ENCODE peak calls at places on chromosomes 11 and 22, in four cellular contexts. O is sigmoid colon, I is right lobe of liver, C is cardiac muscle cell. X is an unnamed sample. For H3K4me1 and H3K27me3, the result is how much of the 10 kb centered on the place peaks cover.

GRCh38 chr22:49276567-49276966 is 551.1 kb downstream of the BRD1 start:
- DNase-seq in C (no peak), O (no peak), I (no peak), X (no peak)

GRCh38 chr22:41178425-41178975 is 26.6 kb upstream of the L3MBTL2 start:
- DNase-seq in C (no peak), O (peak), I (peak), X (peak)

GRCh38 chr11:4658629-4659453 is 15.1 kb downstream of the OR51E1 start:
- DNase-seq in I (no peak), O (no peak), C (no peak), X (no peak)

GRCh38 chr11:63142459-63142858 is 1.6 kb downstream of the SLC22A24 start:
- DNase-seq in C (no peak), I (no peak), O (no peak), X (no peak)

GRCh38 chr11:122690801-122691649 is 35.5 kb downstream of the UBASH3B start:
- DNase-seq in O (no peak), I (no peak), C (peak), X (no peak)

GRCh38 chr22:36913431-36914382 is at the start of gene CSF2RB:
- DNase-seq in I (no peak), O (peak), C (peak), X (no peak)

GRCh38 chr22:24059121-24059520 is 48.0 kb downstream of the CABIN1 start:
- DNase-seq in I (no peak), C (peak), O (no peak), X (no peak)

GRCh38 chr22:46612904-46613605 is 7.1 kb upstream of the GRAMD4 start:
- DNase-seq in O (no peak), I (no peak), C (no peak), X (no peak)

GRCh38 chr11:70099578-70100282 is 21.6 kb downstream of the ANO1 start:
- DNase-seq in I (no peak), O (no peak), C (peak), X (no peak)

GRCh38 chr22:42813501-42813900 is 43.6 kb downstream of the ARFGAP3 start:
- DNase-seq in C (no peak), O (no peak), I (no peak), X (no peak)

GRCh38 chr22:37521236-37521739 is 2.1 kb upstream of the CARD10 start:
- DNase-seq in O (no peak), I (peak), C (no peak), X (no peak)

GRCh38 chr11:57761301-57762234 is at the start of gene CTNND1:
- DNase-seq in O (peak), I (peak), C (peak), X (peak)

GRCh38 chr22:18997306-18997924 is 61.3 kb upstream of the PRODH start:
- DNase-seq in C (no peak), I (no peak), O (no peak), X (no peak)

GRCh38 chr11:88231894-88232482 is 56.7 kb upstream of the RAB38 start:
- DNase-seq in O (no peak), I (no peak), C (peak), X (no peak)

GRCh38 chr11:111336062-111336461 is 37.7 kb downstream of the POU2AF3 start:
- DNase-seq in I (no peak), O (no peak), C (no peak), X (no peak)

GRCh38 chr22:30481711-30482110 is 9.9 kb upstream of the SEC14L3 start:
- DNase-seq in C (peak), O (no peak), I (no peak), X (no peak)

GRCh38 chr11:101430236-101430635 is 153.6 kb downstream of the TRPC6 start:
- DNase-seq in O (no peak), I (no peak), C (no peak), X (no peak)

GRCh38 chr11:120141144-120142071 is 3.5 kb upstream of the TRIM29 start:
- DNase-seq in I (no peak), C (no peak), O (no peak), X (no peak)

GRCh38 chr11:17765381-17766359 is 31.1 kb downstream of the KCNC1 start:
- DNase-seq in C (no peak), O (no peak), I (no peak), X (no peak)

GRCh38 chr22:29790061-29790460 is 22.9 kb downstream of the UQCR10 start:
- DNase-seq in I (no peak), O (no peak), C (no peak), X (no peak)

GRCh38 chr22:33328789-33329296 is 270.7 kb upstream of the SYN3 start:
- DNase-seq in C (peak), O (no peak), I (no peak), X (no peak)

GRCh38 chr11:68954970-68955958 is 25.5 kb downstream of the MRGPRD start:
- DNase-seq in I (no peak), C (peak), O (peak), X (no peak)

GRCh38 chr22:46746192-46746591 is 8.1 kb upstream of the CERK start:
- DNase-seq in I (no peak), O (no peak), C (no peak), X (no peak)

GRCh38 chr22:38802671-38803121 is 8.8 kb upstream of the DNAL4 start:
- DNase-seq in C (peak), I (no peak), O (peak), X (peak)

GRCh38 chr11:26286472-26287066 is 45.4 kb upstream of the ANO3 start:
- DNase-seq in I (no peak), C (peak), O (no peak), X (no peak)

GRCh38 chr11:60265373-60266214 is 14.9 kb upstream of the MS4A4A start:
- DNase-seq in I (no peak), C (peak), O (no peak), X (no peak)

GRCh38 chr11:67483901-67484665 is 1.3 kb downstream of the AIP start:
- DNase-seq in C (no peak), O (no peak), I (no peak), X (no peak)

DNA sequence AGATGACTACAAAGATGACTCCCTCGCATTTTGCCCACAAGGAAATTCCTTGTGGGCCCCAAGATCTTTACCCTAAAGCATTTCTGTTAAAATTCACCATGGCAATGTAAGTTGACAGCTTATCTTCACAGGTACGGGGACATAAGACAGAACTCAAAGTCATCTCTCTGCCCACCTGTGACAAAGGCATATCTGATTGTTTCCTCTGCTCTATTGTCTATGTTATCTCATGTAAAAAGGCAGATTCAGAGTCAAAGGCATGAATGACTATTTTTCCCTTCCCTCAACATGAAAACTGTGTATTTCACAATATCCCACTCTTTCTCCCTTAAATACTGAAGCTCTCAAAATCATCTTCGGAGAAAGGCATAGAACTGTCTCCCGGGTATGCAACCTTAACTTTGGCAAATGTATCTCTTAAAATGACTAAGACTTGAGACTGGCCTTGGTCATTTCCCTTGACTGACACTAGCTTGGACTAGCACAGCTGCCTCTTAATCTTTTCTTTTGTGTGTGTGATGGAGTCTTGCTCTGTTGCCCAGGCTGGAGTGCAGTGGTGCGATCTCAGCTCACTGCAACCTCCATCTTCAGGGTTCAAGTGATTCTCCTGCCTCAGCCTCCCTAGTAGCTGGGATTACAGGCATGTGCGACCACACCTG is 103.2 kb downstream of the MICAL3 start:
- DNase-seq in C (peak), I (no peak), O (no peak), X (no peak)
- H3K4me1 ChIP-seq in C (half or more), I (under half), O (half or more), X (half or more)

GRCh38 chr11:124841765-124842700 is 23.2 kb upstream of the ROBO3 start:
- DNase-seq in I (no peak), C (no peak), O (no peak), X (no peak)
- H3K27me3 ChIP-seq in I (under half), C (half or more), O (half or more), X (half or more)

GRCh38 chr22:48099671-48100070 is 1337.2 kb downstream of the TBC1D22A start:
- DNase-seq in O (peak), I (no peak), C (no peak), X (no peak)
- H3K27ac ChIP-seq in O (no peak), I (no peak), C (no peak), X (no peak)

DNA sequence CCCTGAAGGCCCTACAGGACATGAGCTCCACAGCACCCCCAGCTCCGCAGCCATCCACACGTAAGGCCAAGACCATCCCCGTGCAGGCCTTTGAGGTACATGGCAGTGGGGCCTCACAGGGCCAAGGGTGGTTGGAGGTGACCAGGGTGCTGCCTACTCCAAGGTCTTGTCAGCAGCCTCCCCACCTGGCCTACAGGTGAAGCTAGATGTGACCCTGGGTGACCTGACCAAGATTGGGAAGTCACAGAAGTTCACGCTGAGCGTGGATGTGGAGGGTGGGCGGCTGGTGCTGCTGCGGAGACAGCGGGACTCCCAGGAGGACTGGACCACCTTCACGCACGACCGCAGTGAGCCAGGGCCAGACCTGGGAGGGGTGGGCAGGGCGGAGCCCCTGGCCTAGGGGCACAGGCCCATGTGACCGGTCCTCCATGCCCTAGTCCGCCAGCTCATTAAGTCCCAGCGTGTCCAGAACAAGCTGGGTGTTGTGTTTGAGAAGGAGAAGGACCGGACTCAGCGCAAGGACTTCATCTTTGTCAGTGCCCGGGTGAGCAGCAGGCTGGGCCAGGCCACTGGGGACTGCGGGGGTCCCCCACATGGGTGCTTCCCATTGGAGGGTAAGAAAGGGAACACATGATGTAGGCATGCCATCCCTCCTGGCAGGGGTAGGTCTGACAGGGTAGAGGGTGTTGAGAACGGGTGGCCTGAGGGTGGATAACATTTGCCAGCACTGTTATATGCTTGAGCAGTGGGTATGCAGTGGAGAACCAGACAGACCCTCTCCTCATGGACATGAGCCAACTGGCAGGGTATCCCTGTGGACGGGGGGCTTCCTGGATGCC is 5.6 kb downstream of the INPPL1 start:
- DNase-seq in C (no peak), I (no peak), O (no peak), X (no peak)
- H3K4me1 ChIP-seq in C (under half), I (under half), O (under half), X (under half)

GRCh38 chr11:2482199-2482598 is 37.4 kb downstream of the KCNQ1 start:
- DNase-seq in O (no peak), C (no peak), I (no peak), X (no peak)
- H3K27me3 ChIP-seq in O (under half), C (under half), I (under half), X (under half)

DNA sequence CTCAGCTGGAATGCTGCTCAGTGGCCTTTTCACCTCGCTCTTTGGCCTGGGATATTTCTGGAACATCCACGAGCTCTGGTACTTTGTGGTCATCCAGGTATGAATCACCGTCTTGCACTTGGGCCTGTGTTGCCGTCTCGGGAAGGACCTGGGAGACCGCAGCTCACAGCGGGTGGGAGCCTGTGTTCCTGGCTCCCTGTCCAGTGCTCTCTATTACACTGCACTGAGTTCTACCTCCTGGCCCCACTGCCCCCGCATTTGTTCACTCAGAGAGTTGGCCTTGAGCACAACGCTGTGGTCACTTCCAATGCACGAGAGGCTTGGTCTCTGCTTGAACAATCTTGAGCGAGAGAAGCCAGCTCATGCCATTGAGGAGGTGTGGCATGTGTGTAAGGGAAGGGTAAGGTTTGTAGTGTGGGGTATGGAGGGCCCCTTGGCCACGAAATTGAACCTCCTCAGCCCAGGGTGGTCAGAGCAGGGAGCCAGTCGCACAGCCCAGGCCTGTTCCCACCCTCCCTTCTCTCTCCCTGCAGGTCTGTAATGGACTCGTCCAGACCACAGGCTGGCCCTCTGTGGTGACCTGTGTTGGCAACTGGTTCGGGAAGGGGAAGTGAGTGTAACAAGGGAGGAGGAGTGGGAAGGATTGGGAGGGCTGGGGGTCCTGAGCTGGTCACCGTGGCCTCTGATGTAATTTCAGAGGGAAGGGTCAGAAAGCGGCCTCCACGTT is 16.2 kb downstream of the SLC37A2 start:
- DNase-seq in I (no peak), O (no peak), C (no peak), X (no peak)
- H3K27ac ChIP-seq in I (no peak), O (no peak), C (no peak), X (no peak)

DNA sequence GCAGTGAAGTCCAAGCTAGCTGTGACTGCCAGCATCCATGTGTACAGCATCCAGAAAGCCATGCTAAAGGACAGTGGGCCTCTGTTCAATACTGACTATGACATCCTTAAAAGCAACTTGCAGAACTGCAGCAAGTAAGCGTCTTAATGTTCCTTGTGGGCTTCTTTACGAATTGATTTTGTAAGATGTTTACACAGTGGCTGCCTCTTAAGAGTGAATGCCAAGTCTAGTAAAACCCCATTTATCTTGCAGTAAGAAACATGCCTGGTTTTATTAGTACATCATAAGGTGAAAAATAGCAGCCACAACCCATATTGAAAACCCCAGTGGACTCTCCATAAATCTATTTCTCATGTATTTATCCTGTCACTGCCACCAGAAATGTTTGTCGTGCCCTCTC is 20.5 kb downstream of the POLD3 start:
- DNase-seq in I (no peak), C (no peak), O (no peak), X (no peak)
- H3K4me1 ChIP-seq in I (under half), C (under half), O (half or more), X (under half)

GRCh38 chr11:626475-627272 is at the start of gene SCT:
- DNase-seq in I (peak), C (no peak), O (peak), X (no peak)
- H3K27me3 ChIP-seq in I (under half), C (under half), O (under half), X (under half)

DNA sequence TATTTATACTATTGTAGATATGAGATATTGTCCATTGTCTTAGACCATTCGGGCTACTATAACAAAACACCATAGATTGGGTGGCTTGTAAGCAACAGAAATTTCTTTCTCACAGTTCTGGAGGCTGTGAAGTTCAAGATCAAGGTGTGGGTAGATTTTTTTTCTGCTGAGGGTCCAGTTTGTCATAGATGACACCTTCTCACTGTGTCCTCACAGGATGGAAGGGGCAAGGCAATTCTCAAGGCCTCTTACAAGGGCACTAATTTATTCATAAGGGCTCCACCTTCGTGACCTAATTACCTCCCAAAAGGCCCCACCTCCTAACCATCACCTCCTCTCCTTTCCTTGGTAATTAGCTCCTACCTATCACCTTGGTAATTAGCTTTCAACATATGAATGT is 92.4 kb upstream of the CD44 start:
- DNase-seq in I (no peak), C (no peak), O (no peak), X (no peak)
- H3K27ac ChIP-seq in I (no peak), C (no peak), O (no peak), X (no peak)

DNA sequence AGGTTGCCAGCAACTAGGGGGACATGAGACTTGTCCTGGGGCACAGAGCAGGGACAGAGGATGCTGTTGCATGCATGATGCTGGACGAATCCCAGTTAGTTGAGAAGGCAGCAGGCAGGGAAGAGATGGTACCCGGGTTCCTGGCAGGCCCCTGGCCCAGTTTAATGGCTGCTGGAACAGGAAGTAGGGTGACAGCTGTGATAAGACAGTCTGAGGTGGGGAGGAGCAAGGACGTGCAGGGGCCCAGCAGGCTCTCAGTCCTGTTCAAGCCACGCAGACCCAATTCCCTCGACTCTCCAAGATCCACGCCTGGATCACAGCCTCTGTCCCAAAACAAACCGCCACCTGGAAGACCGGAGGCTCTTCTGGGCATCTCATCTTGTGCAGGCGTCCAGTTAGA is 32.0 kb downstream of the LRRC10B start:
- DNase-seq in O (no peak), I (no peak), C (no peak), X (no peak)
- H3K4me1 ChIP-seq in O (under half), I (under half), C (under half), X (under half)

X was measured in gastrocnemius medialis.